ENCODE peak calls at places on chromosomes 1 and 21, in four cellular contexts. One of them, this sample, is unnamed.

GRCh38 chr1:115062542-115063004 is 26.7 kb downstream of the TSPAN2 start:
- DNase-seq in A172: peak; percentile 97
- DNase-seq in GM18507: no peak
- DNase-seq in NCI-H1436: no peak
- DNase-seq in this sample: peak; percentile 98

GRCh38 chr1:198018529-198018928 is 101.4 kb downstream of the LHX9 start:
- DNase-seq in A172: peak; percentile 87
- DNase-seq in GM18507: no peak
- DNase-seq in NCI-H1436: no peak
- DNase-seq in this sample: no peak

GRCh38 chr1:178633068-178633467 is 92.0 kb upstream of the RALGPS2 start:
- DNase-seq in A172: peak; percentile 95
- DNase-seq in GM18507: no peak
- DNase-seq in NCI-H1436: no peak
- DNase-seq in this sample: no peak

GRCh38 chr1:233440952-233441401 is 113.5 kb downstream of the MAP3K21 start:
- DNase-seq in A172: peak; percentile 82
- DNase-seq in GM18507: no peak
- DNase-seq in NCI-H1436: peak; percentile 72
- DNase-seq in this sample: peak; percentile 1

GRCh38 chr1:160625725-160626498 is 20.9 kb downstream of the SLAMF1 start:
- DNase-seq in A172: no peak
- DNase-seq in GM18507: no peak
- DNase-seq in NCI-H1436: no peak
- DNase-seq in this sample: no peak

GRCh38 chr1:243216741-243217140 is 38.3 kb downstream of the CEP170 start:
- DNase-seq in A172: no peak
- DNase-seq in GM18507: no peak
- DNase-seq in NCI-H1436: no peak
- DNase-seq in this sample: no peak

GRCh38 chr1:94270801-94271203 is 33.4 kb upstream of the ARHGAP29 start:
- DNase-seq in A172: peak; percentile 78
- DNase-seq in GM18507: no peak
- DNase-seq in NCI-H1436: no peak
- DNase-seq in this sample: no peak

GRCh38 chr1:110171134-110171733 is 20.9 kb downstream of the SLC6A17 start:
- DNase-seq in A172: no peak
- DNase-seq in GM18507: no peak
- DNase-seq in NCI-H1436: no peak
- DNase-seq in this sample: no peak

GRCh38 chr1:186286615-186287317 is 88.3 kb downstream of the TPR start:
- DNase-seq in A172: no peak
- DNase-seq in GM18507: no peak
- DNase-seq in NCI-H1436: no peak
- DNase-seq in this sample: no peak

GRCh38 chr1:203129501-203130231 is 2.1 kb downstream of the ADORA1 start:
- DNase-seq in A172: no peak
- DNase-seq in GM18507: no peak
- DNase-seq in NCI-H1436: no peak
- DNase-seq in this sample: no peak

GRCh38 chr1:62401034-62401433 is 35.8 kb upstream of the USP1 start:
- DNase-seq in A172: no peak
- DNase-seq in GM18507: no peak
- DNase-seq in NCI-H1436: no peak
- DNase-seq in this sample: no peak

GRCh38 chr1:87955038-87955437 is 626.4 kb downstream of the LMO4 start:
- DNase-seq in A172: no peak
- DNase-seq in GM18507: no peak
- DNase-seq in NCI-H1436: no peak
- DNase-seq in this sample: no peak

GRCh38 chr1:157178490-157178889 is 40.3 kb upstream of the ETV3 start:
- DNase-seq in A172: no peak
- DNase-seq in GM18507: no peak
- DNase-seq in NCI-H1436: no peak
- DNase-seq in this sample: no peak

GRCh38 chr21:45877821-45878469 is 103.6 kb upstream of the COL6A1 start:
- DNase-seq in A172: peak; percentile 84
- DNase-seq in GM18507: no peak
- DNase-seq in NCI-H1436: no peak
- DNase-seq in this sample: no peak

GRCh38 chr1:179547021-179547535 is 28.7 kb downstream of the NPHS2 start:
- DNase-seq in A172: no peak
- DNase-seq in GM18507: no peak
- DNase-seq in NCI-H1436: no peak
- DNase-seq in this sample: no peak

GRCh38 chr1:167563579-167564246 is 10.2 kb upstream of the CREG1 start:
- DNase-seq in A172: no peak
- DNase-seq in GM18507: no peak
- DNase-seq in NCI-H1436: no peak
- DNase-seq in this sample: no peak

This sample was measured in CD4-positive, alpha-beta memory T cell.